ENCODE peak calls at places on chromosome 14, in four cellular contexts. N is lower lobe of right lung, Q is small intestine, L is breast epithelium. X is an unnamed sample. For H3K9me3, the result is how much of the 10 kb centered on the place peaks cover.

GRCh38 chr14:79467837-79468236 is 743.5 kb downstream of the DIO2 start:
- DNase-seq in N (no peak), Q (peak), L (no peak), X (no peak)

GRCh38 chr14:100531152-100531551 is 56.1 kb downstream of the BEGAIN start:
- DNase-seq in L (no peak), N (peak), Q (no peak), X (no peak)

GRCh38 chr14:56774503-56774902 is 35.8 kb downstream of the OTX2 start:
- DNase-seq in N (no peak), L (no peak), Q (no peak), X (no peak)

GRCh38 chr14:54606631-54607133 is 39.8 kb downstream of the SAMD4A start:
- DNase-seq in Q (no peak), N (no peak), L (no peak), X (no peak)

GRCh38 chr14:21868442-21869046 is 194.9 kb upstream of the OR4E1 start:
- DNase-seq in L (no peak), Q (peak), N (no peak), X (peak)

GRCh38 chr14:90288646-90289355 is 32.4 kb downstream of the PSMC1 start:
- DNase-seq in N (no peak), L (no peak), Q (peak), X (peak)

GRCh38 chr14:54257424-54257823 is 139.4 kb upstream of the CDKN3 start:
- DNase-seq in N (no peak), Q (no peak), L (no peak), X (no peak)

GRCh38 chr14:57982802-57983201 is 116.9 kb upstream of the SLC35F4 start:
- DNase-seq in L (no peak), N (peak), Q (no peak), X (peak)

GRCh38 chr14:101791919-101792572 is 30.5 kb downstream of the PPP2R5C start:
- DNase-seq in Q (peak), L (no peak), N (no peak), X (no peak)

GRCh38 chr14:61472025-61472672 is 150.8 kb downstream of the PRKCH start:
- DNase-seq in Q (no peak), N (no peak), L (no peak), X (peak)

GRCh38 chr14:52922656-52923055 is 28.2 kb downstream of the FERMT2 start:
- DNase-seq in N (no peak), Q (no peak), L (no peak), X (no peak)

GRCh38 chr14:99445916-99446315 is 34.7 kb downstream of the SETD3 start:
- DNase-seq in N (no peak), Q (no peak), L (no peak), X (no peak)

GRCh38 chr14:80291099-80291498 is 79.8 kb upstream of the DIO2 start:
- DNase-seq in Q (no peak), N (no peak), L (no peak), X (no peak)

GRCh38 chr14:79080040-79080439 is 909.9 kb downstream of the NRXN3 start:
- DNase-seq in N (no peak), L (no peak), Q (no peak), X (no peak)

GRCh38 chr14:24307575-24308341 is at the start of gene CIDEB:
- DNase-seq in Q (peak), L (no peak), N (peak), X (peak)

GRCh38 chr14:72782817-72783216 is 111.1 kb downstream of the DPF3 start:
- DNase-seq in N (no peak), L (no peak), Q (no peak), X (no peak)

GRCh38 chr14:75247286-75247922 is 31.2 kb upstream of the FOS start:
- DNase-seq in N (peak), L (no peak), Q (peak), X (no peak)

GRCh38 chr14:61872452-61872851 is 110.2 kb downstream of the SNAPC1 start:
- DNase-seq in L (no peak), N (no peak), Q (no peak), X (no peak)

GRCh38 chr14:85617799-85618198 is 87.9 kb downstream of the FLRT2 start:
- DNase-seq in N (no peak), L (no peak), Q (no peak), X (no peak)

GRCh38 chr14:100587248-100587762 is at the start of gene BEGAIN:
- DNase-seq in N (no peak), L (no peak), Q (no peak), X (no peak)

GRCh38 chr14:93396456-93396855 is 34.3 kb upstream of the UNC79 start:
- DNase-seq in N (no peak), Q (no peak), L (no peak), X (no peak)

GRCh38 chr14:24443053-24443683 is 592 bp upstream of the SDR39U1 start:
- DNase-seq in Q (no peak), L (no peak), N (no peak), X (no peak)

DNA sequence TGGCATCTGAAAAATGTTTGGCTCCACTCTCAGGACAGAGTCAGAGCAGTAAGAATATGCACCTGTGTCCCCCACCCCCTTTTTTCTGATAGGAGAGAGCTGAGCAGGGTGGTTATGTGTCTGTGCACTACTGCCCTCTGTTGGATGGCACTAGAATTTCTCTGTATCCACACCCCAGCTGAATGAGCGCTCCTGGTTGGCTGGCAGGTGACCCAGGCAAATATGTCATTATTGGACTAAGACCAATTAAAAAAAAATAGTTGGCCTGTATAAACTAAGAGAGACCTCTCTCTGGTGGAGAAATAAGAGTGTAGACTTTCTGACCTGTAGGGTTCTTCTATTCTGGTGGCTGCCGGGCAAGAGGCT is 107.0 kb downstream of the PTCSC3 start:
- DNase-seq in N (peak), Q (peak), L (no peak), X (no peak)
- H3K4me3 ChIP-seq in N (no peak), Q (no peak), L (no peak), X (no peak)

GRCh38 chr14:105581551-105582341 is 55.4 kb downstream of the TMEM121 start:
- DNase-seq in Q (no peak), N (no peak), L (no peak), X (peak)

GRCh38 chr14:105577339-105577861 is 51.0 kb downstream of the TMEM121 start:
- DNase-seq in L (no peak), Q (no peak), N (no peak), X (no peak)

GRCh38 chr14:105582639-105583038 is 56.3 kb downstream of the TMEM121 start:
- DNase-seq in Q (peak), N (no peak), L (no peak), X (peak)

GRCh38 chr14:105576525-105577088 is 50.2 kb downstream of the TMEM121 start:
- DNase-seq in Q (no peak), L (no peak), N (no peak), X (no peak)

GRCh38 chr14:105578070-105578469 is 51.7 kb downstream of the TMEM121 start:
- DNase-seq in N (no peak), Q (no peak), L (no peak), X (no peak)
- H3K9me3 ChIP-seq in N (under half), Q (under half), L (under half), X (under half)

GRCh38 chr14:69941768-69942742 is 62.8 kb downstream of the SMOC1 start:
- DNase-seq in Q (peak), L (no peak), N (no peak), X (no peak)
- H3K4me3 ChIP-seq in Q (no peak), L (no peak), N (no peak), X (no peak)

GRCh38 chr14:84446250-84446649 is 1083.7 kb upstream of the FLRT2 start:
- DNase-seq in L (no peak), N (no peak), Q (no peak), X (no peak)

GRCh38 chr14:84442481-84442880 is 1087.5 kb upstream of the FLRT2 start:
- DNase-seq in N (no peak), Q (no peak), L (no peak), X (no peak)

GRCh38 chr14:84445486-84445885 is 1084.5 kb upstream of the FLRT2 start:
- DNase-seq in L (no peak), N (no peak), Q (no peak), X (no peak)
- H3K9me3 ChIP-seq in L (under half), N (under half), Q (under half), X (under half)